ENCODE peak calls at places on chromosome 1, in five cellular contexts. J, O, D, S and C are unnamed samples.

GRCh38 chr1:14733053-14733778 is 134.7 kb downstream of the KAZN start:
- DNase-seq in J (no peak), O (no peak), D (no peak), S (no peak), C (no peak)

GRCh38 chr1:112309499-112309898 is 86.5 kb upstream of the CTTNBP2NL start:
- DNase-seq in J (no peak), O (no peak), D (no peak), S (no peak), C (no peak)

GRCh38 chr1:14951766-14952165 is 201.8 kb upstream of the TMEM51 start:
- DNase-seq in J (no peak), O (no peak), D (no peak), S (no peak), C (no peak)

GRCh38 chr1:207925210-207925609 is 14.3 kb upstream of the CD34 start:
- DNase-seq in J (no peak), O (no peak), D (no peak), S (no peak), C (peak)

GRCh38 chr1:6386371-6386949 is 7.1 kb downstream of the ACOT7 start:
- DNase-seq in J (no peak), O (peak), D (no peak), S (no peak), C (no peak)

GRCh38 chr1:201319631-201320030 is 36.3 kb downstream of the PKP1 start:
- DNase-seq in J (no peak), O (no peak), D (no peak), S (no peak), C (no peak)

GRCh38 chr1:53344921-53345838 is 17.3 kb upstream of the LRP8 start:
- DNase-seq in J (no peak), O (no peak), D (no peak), S (peak), C (no peak)

GRCh38 chr1:244409648-244410164 is 42.0 kb downstream of the ADSS2 start:
- DNase-seq in J (no peak), O (no peak), D (no peak), S (peak), C (no peak)

GRCh38 chr1:155974208-155975165 is 3.9 kb downstream of the ARHGEF2 start:
- DNase-seq in J (no peak), O (no peak), D (no peak), S (no peak), C (no peak)

GRCh38 chr1:24526940-24527542 is 24.4 kb downstream of the RCAN3 start:
- DNase-seq in J (peak), O (peak), D (peak), S (no peak), C (peak)

GRCh38 chr1:109134423-109134822 is 20.5 kb downstream of the ELAPOR1 start:
- DNase-seq in J (no peak), O (no peak), D (peak), S (no peak), C (no peak)

GRCh38 chr1:74223453-74223852 is 11.7 kb upstream of the TNNI3K start:
- DNase-seq in J (no peak), O (no peak), D (no peak), S (no peak), C (no peak)

GRCh38 chr1:238141295-238141694 is 250.6 kb upstream of the ZP4 start:
- DNase-seq in J (no peak), O (no peak), D (no peak), S (no peak), C (no peak)

GRCh38 chr1:89901957-89902669 is 81.3 kb downstream of the LRRC8D start:
- DNase-seq in J (no peak), O (no peak), D (no peak), S (no peak), C (no peak)

GRCh38 chr1:16721871-16722641 is 18.3 kb upstream of the RNU1-4 start:
- DNase-seq in J (no peak), O (no peak), D (peak), S (no peak), C (no peak)

GRCh38 chr1:84847253-84848247 is 45.5 kb downstream of the LPAR3 start:
- DNase-seq in J (peak), O (peak), D (no peak), S (no peak), C (peak)

GRCh38 chr1:47794530-47794929 is 202.7 kb downstream of the TRABD2B start:
- DNase-seq in J (no peak), O (no peak), D (no peak), S (no peak), C (no peak)

GRCh38 chr1:24493785-24494184 is 8.9 kb upstream of the RCAN3 start:
- DNase-seq in J (no peak), O (no peak), D (no peak), S (no peak), C (no peak)

GRCh38 chr1:156461141-156461540 is 39.4 kb downstream of the MEF2D start:
- DNase-seq in J (no peak), O (no peak), D (no peak), S (no peak), C (no peak)

GRCh38 chr1:212606042-212606733 is 2.4 kb upstream of the ATF3 start:
- DNase-seq in J (no peak), O (no peak), D (no peak), S (no peak), C (no peak)

GRCh38 chr1:30778979-30779293 is 21.4 kb upstream of the LAPTM5 start:
- DNase-seq in J (no peak), O (no peak), D (no peak), S (no peak), C (no peak)

GRCh38 chr1:229563701-229564100 is 5.2 kb upstream of the ABCB10 start:
- DNase-seq in J (no peak), O (no peak), D (no peak), S (no peak), C (no peak)

GRCh38 chr1:89484097-89485038 is 40.3 kb upstream of the LRRC8B start:
- DNase-seq in J (no peak), O (no peak), D (no peak), S (no peak), C (no peak)

GRCh38 chr1:226202246-226202645 is 15.7 kb upstream of the ACBD3 start:
- DNase-seq in J (no peak), O (no peak), D (no peak), S (no peak), C (no peak)

GRCh38 chr1:66752000-66752592 is at the start of gene DYNLT5:
- DNase-seq in J (no peak), O (no peak), D (no peak), S (no peak), C (no peak)